ENCODE peak calls at places on chromosomes 3 and 15, in four cellular contexts. A, G, B and V are unnamed samples.

GRCh38 chr3:169545606-169546005 is 117.9 kb downstream of the MECOM start:
- DNase-seq in G (no peak), B (no peak), A (no peak), V (no peak)

GRCh38 chr3:56926513-56927282 is 124.9 kb upstream of the ARHGEF3 start:
- DNase-seq in G (no peak), B (peak), A (no peak), V (no peak)

GRCh38 chr3:117399311-117400068 is 689.9 kb downstream of the TUSC7 start:
- DNase-seq in G (no peak), B (peak), A (no peak), V (peak)

GRCh38 chr3:60752800-60753199 is 498.5 kb downstream of the FHIT start:
- DNase-seq in B (no peak), A (no peak), G (no peak), V (no peak)

GRCh38 chr15:48469271-48469670 is 138.0 kb downstream of the DUT start:
- DNase-seq in G (no peak), A (no peak), B (no peak), V (no peak)

GRCh38 chr3:134640872-134641470 is 9.9 kb downstream of the KY start:
- DNase-seq in G (no peak), A (no peak), B (no peak), V (no peak)

GRCh38 chr3:142047021-142047369 is 102.3 kb downstream of the TFDP2 start:
- DNase-seq in G (no peak), A (no peak), B (no peak), V (no peak)

GRCh38 chr15:64905119-64905831 is 6.4 kb upstream of the ANKDD1A start:
- DNase-seq in G (no peak), A (peak), B (peak), V (peak)

GRCh38 chr3:42306499-42306898 is 40.5 kb upstream of the CCK start:
- DNase-seq in B (no peak), A (no peak), G (no peak), V (no peak)

GRCh38 chr15:76177491-76178040 is 117.8 kb downstream of the TMEM266 start:
- DNase-seq in G (no peak), A (no peak), B (no peak), V (no peak)

GRCh38 chr15:25717116-25717755 is 145.9 kb downstream of the ATP10A start:
- DNase-seq in B (no peak), A (no peak), G (no peak), V (no peak)

GRCh38 chr15:41827880-41828746 is at the start of gene JMJD7:
- DNase-seq in A (peak), G (peak), B (peak), V (peak)

GRCh38 chr3:40387001-40387894 is at the start of gene ENTPD3:
- DNase-seq in B (peak), A (peak), G (no peak), V (no peak)

GRCh38 chr3:52297242-52298146 is 9.9 kb downstream of the GLYCTK start:
- DNase-seq in A (no peak), B (no peak), G (no peak), V (no peak)

GRCh38 chr3:139473155-139473771 is 3.1 kb downstream of the RBP2 start:
- DNase-seq in G (no peak), A (no peak), B (no peak), V (no peak)

GRCh38 chr3:56795097-56795806 is 6.5 kb downstream of the ARHGEF3 start:
- DNase-seq in A (no peak), B (peak), G (no peak), V (no peak)

GRCh38 chr3:119296723-119297122 is 2.5 kb downstream of the ARHGAP31 start:
- DNase-seq in B (no peak), A (no peak), G (no peak), V (no peak)

GRCh38 chr3:159266779-159267178 is 464.9 kb downstream of the MFSD1 start:
- DNase-seq in G (no peak), A (no peak), B (no peak), V (no peak)

GRCh38 chr3:172040976-172041963 is 1.9 kb downstream of the FNDC3B start:
- DNase-seq in G (peak), B (peak), A (peak), V (no peak)

DNA sequence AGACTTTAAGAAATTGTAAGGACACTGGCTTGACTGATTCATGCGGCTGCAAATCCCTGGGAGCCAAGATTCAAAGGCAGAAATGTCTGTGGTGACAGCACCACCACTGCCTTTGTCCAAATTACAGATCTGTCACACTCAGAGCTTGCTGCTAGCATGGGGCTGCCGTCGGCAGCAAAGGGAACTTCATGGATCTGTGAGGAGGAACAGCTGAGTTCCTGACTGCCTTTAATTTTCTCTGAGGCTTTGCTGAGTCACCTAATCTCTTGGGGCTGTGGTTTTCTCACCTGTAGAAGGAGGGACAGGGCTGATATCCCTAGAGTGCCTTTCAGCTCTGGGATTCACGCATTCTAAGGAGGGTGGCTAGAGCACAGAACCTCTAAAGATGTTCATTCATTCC is 4.1 kb upstream of the PAK6 start:
- DNase-seq in A (no peak), B (no peak), G (no peak), V (no peak)
- H3K27ac ChIP-seq in A (no peak), B (no peak), G (no peak), V (peak)

DNA sequence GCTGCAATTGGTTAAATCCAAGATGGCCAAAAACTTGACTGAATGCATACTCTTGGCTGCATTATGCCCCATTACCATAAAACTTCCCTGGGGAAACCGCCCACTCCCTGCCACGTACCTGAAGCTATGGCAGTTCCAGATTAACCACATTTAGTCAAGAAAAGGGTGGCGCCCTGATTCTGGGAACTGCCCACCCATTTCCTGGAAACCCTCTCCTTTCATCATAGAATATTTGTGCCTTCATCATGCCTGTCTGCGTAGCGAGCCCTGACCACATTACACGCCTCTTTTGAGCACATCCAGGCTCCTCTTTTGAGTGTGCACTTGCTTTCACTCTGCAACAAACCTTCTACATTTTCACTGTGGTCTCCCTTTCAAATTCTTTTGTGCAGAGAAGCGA is 5.2 kb downstream of the LINS1 start:
- DNase-seq in G (peak), B (peak), A (no peak), V (no peak)
- H3K27ac ChIP-seq in G (peak), B (no peak), A (no peak), V (no peak)

GRCh38 chr3:120350431-120350941 is 1.3 kb upstream of the LRRC58 start:
- DNase-seq in B (peak), G (no peak), A (no peak), V (no peak)
- H3K27ac ChIP-seq in B (no peak), G (peak), A (no peak), V (peak)

GRCh38 chr3:49665822-49666519 is 8.2 kb upstream of the APEH start:
- DNase-seq in B (no peak), G (peak), A (no peak), V (no peak)
- H3K27ac ChIP-seq in B (no peak), G (peak), A (no peak), V (no peak)

DNA sequence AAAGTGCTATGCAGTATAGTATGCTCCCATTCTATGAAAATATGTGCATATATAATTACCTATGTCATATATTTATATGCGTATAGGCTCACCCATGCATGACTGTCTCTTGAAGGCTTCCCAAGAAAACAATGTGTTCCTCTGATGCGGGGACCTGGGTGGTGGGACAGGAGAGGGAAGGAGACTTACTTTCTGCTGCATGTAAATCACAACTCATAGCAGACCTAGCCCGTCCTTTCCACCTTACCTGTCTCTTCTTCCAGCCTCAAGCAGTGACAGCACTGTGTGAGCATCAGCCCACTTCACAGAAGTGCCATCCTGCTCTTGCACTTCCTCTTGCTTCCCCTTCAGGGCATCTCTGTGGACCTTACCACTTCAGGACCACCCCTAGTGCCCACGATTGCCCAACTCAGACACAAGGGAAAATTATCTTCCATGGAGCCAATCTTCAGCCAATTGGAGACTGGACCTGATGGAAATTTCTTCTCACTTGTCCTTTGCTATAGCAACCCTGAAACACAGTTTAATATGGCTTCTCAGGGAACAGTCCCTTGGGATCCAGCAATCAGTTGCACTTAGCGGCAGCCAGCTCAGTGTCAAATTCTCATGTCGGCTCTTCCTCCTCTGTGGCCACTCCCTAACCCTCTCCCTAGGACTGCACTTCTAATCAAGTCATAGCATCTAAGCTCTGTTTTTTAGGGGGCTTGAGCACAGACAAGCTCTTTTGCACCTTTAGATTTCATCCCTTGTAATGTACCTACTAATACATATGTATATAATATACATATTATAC is 250.2 kb upstream of the TLE3 start:
- DNase-seq in G (peak), B (no peak), A (no peak), V (no peak)
- H3K27ac ChIP-seq in G (no peak), B (no peak), A (no peak), V (no peak)

DNA sequence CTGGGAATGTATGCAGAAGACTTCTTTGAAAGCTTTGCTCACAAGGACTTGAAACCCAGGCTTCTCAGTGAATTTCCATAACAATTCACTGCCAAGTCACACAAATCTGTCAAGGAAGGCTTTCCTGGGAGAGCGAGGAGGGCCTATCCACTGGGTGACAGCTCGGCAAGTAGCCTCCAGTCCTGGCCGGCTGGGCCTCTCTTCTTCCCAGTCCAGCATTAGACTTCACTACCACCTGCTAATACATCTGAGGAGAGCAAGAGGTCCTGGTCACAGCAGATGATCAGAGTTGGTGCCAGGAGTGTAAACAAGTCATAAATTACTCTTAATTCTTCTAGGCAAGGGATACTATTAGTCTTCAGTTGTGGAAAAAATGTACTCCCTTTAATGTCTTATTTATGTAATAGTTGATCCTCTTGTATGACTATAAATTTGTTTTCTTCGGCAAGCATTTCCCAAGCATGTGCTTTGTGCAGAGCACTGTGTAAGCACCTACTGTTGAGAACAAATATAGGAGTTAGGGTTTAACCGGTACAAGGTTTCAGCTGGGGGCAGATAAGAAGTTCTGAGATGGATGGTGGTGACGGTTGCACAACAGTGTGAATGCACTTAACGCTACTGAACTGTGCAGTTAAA is 162.9 kb downstream of the VGLL4 start:
- DNase-seq in G (no peak), A (peak), B (peak), V (no peak)
- H3K27ac ChIP-seq in G (peak), A (peak), B (peak), V (no peak)

GRCh38 chr3:184322731-184323487 is 8.5 kb downstream of the EIF4G1 start:
- DNase-seq in B (peak), A (no peak), G (no peak), V (no peak)
- H3K27ac ChIP-seq in B (no peak), A (no peak), G (peak), V (peak)

GRCh38 chr3:71497367-71497925 is 86.1 kb downstream of the FOXP1 start:
- DNase-seq in B (no peak), A (no peak), G (no peak), V (no peak)
- H3K27ac ChIP-seq in B (no peak), A (no peak), G (peak), V (peak)

DNA sequence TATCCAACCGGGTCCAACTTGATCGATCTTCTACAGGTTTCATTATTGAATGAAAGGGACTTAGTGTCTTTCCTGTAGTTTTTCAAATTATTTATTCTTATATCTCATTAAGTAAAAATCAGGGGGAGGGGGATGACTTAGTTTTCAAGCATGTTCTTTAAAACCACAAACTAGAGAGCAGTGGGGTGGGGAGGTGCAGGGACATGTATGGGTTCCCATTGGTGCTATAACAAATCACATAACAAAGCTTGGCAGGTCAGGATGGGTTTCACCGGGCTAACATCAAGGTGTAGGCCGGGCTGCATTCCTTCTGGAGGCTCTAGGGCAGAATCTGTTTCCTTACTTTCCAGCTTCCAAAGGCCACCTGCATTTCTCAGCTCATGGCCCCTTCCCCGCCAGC is 32.7 kb downstream of the CCNL1 start:
- DNase-seq in A (no peak), B (no peak), G (no peak), V (no peak)
- H3K27ac ChIP-seq in A (peak), B (peak), G (peak), V (no peak)

GRCh38 chr3:113212155-113212844 is 943 bp downstream of the BOC start:
- DNase-seq in G (no peak), A (no peak), B (peak), V (no peak)

GRCh38 chr3:113212845-113213375 is 1.6 kb downstream of the BOC start:
- DNase-seq in B (no peak), G (no peak), A (no peak), V (no peak)

GRCh38 chr3:113211370-113212154 is at the start of gene BOC:
- DNase-seq in B (peak), A (peak), G (no peak), V (no peak)

GRCh38 chr3:113214227-113214626 is 2.9 kb downstream of the BOC start:
- DNase-seq in B (no peak), G (no peak), A (no peak), V (no peak)

GRCh38 chr3:113210608-113211369 is 568 bp upstream of the BOC start:
- DNase-seq in B (no peak), G (no peak), A (no peak), V (no peak)
- H3K27ac ChIP-seq in B (peak), G (peak), A (no peak), V (peak)